ENCODE peak calls at places on chromosomes 7 and 10, in nine cellular contexts. U is HEK293T; H is brain microvascular endothelial cell; I is cardiac muscle cell; Z is activated CD4-positive, alpha-beta T cell treated with anti-CD3 and anti-CD28 coated beads, Interleukin-2, amount 50 U/mL, for 4 hours; P is GM06990; A is stimulated activated CD4-positive, alpha-beta T cell treated with anti-CD3 and anti-CD28 coated beads, Interleukin-4, amount 100 ng/mL, for 48 hours; N is occipital lobe; S is T follicular helper cell. F is an unnamed sample.

GRCh38 chr7:37359180-37359579 is 89.5 kb downstream of the ELMO1 start:
- DNase-seq in U (no peak), H (no peak), I (no peak), Z (no peak), P (no peak), A (no peak), N (no peak), S (no peak), F (no peak)

GRCh38 chr10:124652200-124652599 is 92.0 kb downstream of the FAM53B start:
- DNase-seq in U (no peak), H (no peak), I (no peak), Z (no peak), P (no peak), A (no peak), N (no peak), S (no peak), F (no peak)

GRCh38 chr10:21364196-21365114 is 161.0 kb downstream of the SKIDA1 start:
- DNase-seq in U (no peak), H (peak), I (peak), Z (no peak), P (no peak), A (no peak), N (peak), S (no peak), F (no peak)

GRCh38 chr10:49837096-49837495 is 75.0 kb upstream of the OGDHL start:
- DNase-seq in U (no peak), H (no peak), I (no peak), Z (no peak), P (no peak), A (no peak), N (no peak), S (no peak), F (no peak)

GRCh38 chr10:43000651-43001426 is 76.0 kb upstream of the RET start:
- DNase-seq in U (no peak), H (no peak), I (no peak), Z (no peak), P (no peak), A (no peak), N (no peak), S (no peak), F (no peak)

GRCh38 chr7:100023526-100023925 is 8.1 kb downstream of the ZKSCAN1 start:
- DNase-seq in U (no peak), H (no peak), I (no peak), Z (no peak), P (no peak), A (no peak), N (no peak), S (no peak), F (no peak)

GRCh38 chr10:123390874-123391273 is 236.7 kb downstream of the BUB3 start:
- DNase-seq in U (no peak), H (no peak), I (no peak), Z (no peak), P (peak), A (no peak), N (no peak), S (no peak), F (no peak)

GRCh38 chr7:76333388-76334101 is 25.2 kb downstream of the YWHAG start:
- DNase-seq in U (no peak), H (no peak), I (peak), Z (no peak), P (no peak), A (no peak), N (no peak), S (no peak), F (no peak)

GRCh38 chr10:110010076-110011069 is 2.6 kb downstream of the ADD3 start:
- DNase-seq in U (no peak), H (no peak), I (no peak), Z (peak), P (peak), A (peak), N (no peak), S (peak), F (peak)

GRCh38 chr10:43340619-43341018 is 30.8 kb upstream of the FXYD4 start:
- DNase-seq in U (no peak), H (no peak), I (no peak), Z (no peak), P (no peak), A (no peak), N (peak), S (no peak), F (no peak)

GRCh38 chr7:1512781-1513656 is 8.8 kb upstream of the INTS1 start:
- DNase-seq in U (no peak), H (peak), I (peak), Z (peak), P (peak), A (no peak), N (peak), S (peak), F (peak)

GRCh38 chr10:107806006-107806405 is 641.5 kb upstream of the SORCS1 start:
- DNase-seq in U (no peak), H (no peak), I (no peak), Z (no peak), P (no peak), A (no peak), N (no peak), S (no peak), F (no peak)

F was measured in erythroblast.